ENCODE peak calls at places on chromosomes 1 and 21, in four cellular contexts. T is left kidney, W is HEK293T, U is ELF-1. Z is an unnamed sample.

GRCh38 chr1:33394716-33395115 is 36.2 kb downstream of the PHC2 start:
- DNase-seq in W (no peak), U (no peak), T (no peak), Z (no peak)

GRCh38 chr1:236168716-236169429 is 26.5 kb downstream of the GPR137B start:
- DNase-seq in W (no peak), T (no peak), U (no peak), Z (no peak)

GRCh38 chr1:52444465-52444864 is 40.1 kb downstream of the PRPF38A start:
- DNase-seq in U (no peak), T (no peak), W (no peak), Z (no peak)

GRCh38 chr21:37139902-37140301 is 66.8 kb downstream of the TTC3 start:
- DNase-seq in U (peak; percentile 29), W (no peak), T (no peak), Z (no peak)

GRCh38 chr1:228004331-228004871 is 2.4 kb upstream of the WNT3A start:
- DNase-seq in U (peak; percentile 56), T (peak; percentile 66), W (peak; percentile 53), Z (no peak)

GRCh38 chr1:152179566-152179965 is 20.5 kb upstream of the RPTN start:
- DNase-seq in T (no peak), W (no peak), U (no peak), Z (no peak)

GRCh38 chr1:88983791-88984552 is 8.5 kb downstream of the KYAT3 start:
- DNase-seq in U (peak; percentile 36), W (peak; percentile 22), T (peak; percentile 76), Z (no peak)

GRCh38 chr1:236148471-236148847 is 6.1 kb downstream of the GPR137B start:
- DNase-seq in U (no peak), T (no peak), W (no peak), Z (no peak)

GRCh38 chr1:240942901-240943300 is 330.9 kb upstream of the GREM2 start:
- DNase-seq in U (no peak), T (no peak), W (no peak), Z (no peak)

GRCh38 chr1:68438310-68438709 is 11.4 kb downstream of the RPE65 start:
- DNase-seq in W (no peak), U (no peak), T (peak; percentile 18), Z (no peak)

GRCh38 chr1:215777370-215777925 is 210.3 kb downstream of the KCTD3 start:
- DNase-seq in W (no peak), T (no peak), U (no peak), Z (no peak)

GRCh38 chr1:111596499-111596898 is 23.1 kb upstream of the RAP1A start:
- DNase-seq in T (no peak), U (no peak), W (no peak), Z (no peak)

GRCh38 chr1:155831279-155831976 is 25.6 kb downstream of the GON4L start:
- DNase-seq in U (no peak), W (no peak), T (no peak), Z (no peak)

GRCh38 chr21:35232545-35233176 is 183.6 kb upstream of the RUNX1 start:
- DNase-seq in U (peak; percentile 33), T (peak; percentile 46), W (no peak), Z (no peak)

GRCh38 chr1:23483327-23484252 is at the start of gene ASAP3:
- DNase-seq in T (peak; percentile 74), W (no peak), U (peak; percentile 72), Z (no peak)

GRCh38 chr1:95154096-95154495 is 36.9 kb downstream of the TLCD4 start:
- DNase-seq in W (no peak), T (no peak), U (no peak), Z (no peak)